ENCODE peak calls at places on chromosomes 11 and 22, in eight cellular contexts. One of them, this sample, is unnamed.

GRCh38 chr22:43561421-43562178 is 149.8 kb downstream of the MPPED1 start:
- DNase-seq in endothelial cell: no peak
- DNase-seq in HCT116: no peak
- DNase-seq in BJ: no peak
- DNase-seq in EH: no peak
- DNase-seq in GM10248: no peak
- DNase-seq in NB4: no peak
- DNase-seq in bronchial epithelial cell: no peak
- DNase-seq in this sample: peak

GRCh38 chr11:117735350-117735977 is 61.6 kb downstream of the DSCAML1 start:
- DNase-seq in endothelial cell: no peak
- DNase-seq in HCT116: no peak
- DNase-seq in BJ: no peak
- DNase-seq in EH: no peak
- DNase-seq in GM10248: no peak
- DNase-seq in NB4: no peak
- DNase-seq in bronchial epithelial cell: no peak
- DNase-seq in this sample: no peak

GRCh38 chr11:110858556-110858921 is 146.3 kb upstream of the ARHGAP20 start:
- DNase-seq in endothelial cell: no peak
- DNase-seq in HCT116: no peak
- DNase-seq in BJ: no peak
- DNase-seq in EH: no peak
- DNase-seq in GM10248: no peak
- DNase-seq in NB4: no peak
- DNase-seq in bronchial epithelial cell: peak
- DNase-seq in this sample: no peak

GRCh38 chr11:44611088-44611487 is 45.6 kb downstream of the CD82 start:
- DNase-seq in endothelial cell: no peak
- DNase-seq in HCT116: no peak
- DNase-seq in BJ: no peak
- DNase-seq in EH: peak
- DNase-seq in GM10248: no peak
- DNase-seq in NB4: no peak
- DNase-seq in bronchial epithelial cell: no peak
- DNase-seq in this sample: no peak

GRCh38 chr11:107699371-107700348 is 12.2 kb downstream of the SLN start:
- DNase-seq in endothelial cell: no peak
- DNase-seq in HCT116: no peak
- DNase-seq in BJ: no peak
- DNase-seq in EH: no peak
- DNase-seq in GM10248: no peak
- DNase-seq in NB4: no peak
- DNase-seq in bronchial epithelial cell: no peak
- DNase-seq in this sample: no peak

GRCh38 chr11:8717876-8718753 is 35.5 kb downstream of the RPL27A start:
- DNase-seq in endothelial cell: no peak
- DNase-seq in HCT116: no peak
- DNase-seq in BJ: peak
- DNase-seq in EH: peak
- DNase-seq in GM10248: peak
- DNase-seq in NB4: peak
- DNase-seq in bronchial epithelial cell: peak
- DNase-seq in this sample: no peak

GRCh38 chr11:22416462-22416861 is 78.3 kb downstream of the SLC17A6 start:
- DNase-seq in endothelial cell: no peak
- DNase-seq in HCT116: no peak
- DNase-seq in BJ: no peak
- DNase-seq in EH: no peak
- DNase-seq in GM10248: no peak
- DNase-seq in NB4: no peak
- DNase-seq in bronchial epithelial cell: peak
- DNase-seq in this sample: no peak

GRCh38 chr11:75888391-75888790 is 73.4 kb downstream of the UVRAG start:
- DNase-seq in endothelial cell: no peak
- DNase-seq in HCT116: no peak
- DNase-seq in BJ: no peak
- DNase-seq in EH: no peak
- DNase-seq in GM10248: no peak
- DNase-seq in NB4: no peak
- DNase-seq in bronchial epithelial cell: no peak
- DNase-seq in this sample: no peak

GRCh38 chr11:68933605-68934320 is 30.1 kb downstream of the IGHMBP2 start:
- DNase-seq in endothelial cell: no peak
- DNase-seq in HCT116: no peak
- DNase-seq in BJ: no peak
- DNase-seq in EH: no peak
- DNase-seq in GM10248: no peak
- DNase-seq in NB4: no peak
- DNase-seq in bronchial epithelial cell: no peak
- DNase-seq in this sample: no peak

GRCh38 chr11:75073459-75074190 is 23.1 kb downstream of the OR2AT4 start:
- DNase-seq in endothelial cell: no peak
- DNase-seq in HCT116: no peak
- DNase-seq in BJ: no peak
- DNase-seq in EH: no peak
- DNase-seq in GM10248: no peak
- DNase-seq in NB4: no peak
- DNase-seq in bronchial epithelial cell: peak
- DNase-seq in this sample: no peak

GRCh38 chr11:123616505-123617198 is 37.8 kb downstream of the SCN3B start:
- DNase-seq in endothelial cell: no peak
- DNase-seq in HCT116: no peak
- DNase-seq in BJ: no peak
- DNase-seq in EH: peak
- DNase-seq in GM10248: no peak
- DNase-seq in NB4: no peak
- DNase-seq in bronchial epithelial cell: peak
- DNase-seq in this sample: no peak

GRCh38 chr11:76786053-76787014 is 3.2 kb downstream of the TSKU start:
- DNase-seq in endothelial cell: no peak
- DNase-seq in HCT116: no peak
- DNase-seq in BJ: no peak
- DNase-seq in EH: no peak
- DNase-seq in GM10248: no peak
- DNase-seq in NB4: no peak
- DNase-seq in bronchial epithelial cell: no peak
- DNase-seq in this sample: no peak

GRCh38 chr11:78385205-78385604 is 32.4 kb downstream of the GAB2 start:
- DNase-seq in endothelial cell: no peak
- DNase-seq in HCT116: no peak
- DNase-seq in BJ: no peak
- DNase-seq in EH: no peak
- DNase-seq in GM10248: no peak
- DNase-seq in NB4: no peak
- DNase-seq in bronchial epithelial cell: no peak
- DNase-seq in this sample: no peak

GRCh38 chr22:39179401-39179827 is 26.9 kb upstream of the CBX7 start:
- DNase-seq in endothelial cell: no peak
- DNase-seq in HCT116: no peak
- DNase-seq in BJ: no peak
- DNase-seq in EH: no peak
- DNase-seq in GM10248: no peak
- DNase-seq in NB4: no peak
- DNase-seq in bronchial epithelial cell: no peak
- DNase-seq in this sample: peak

GRCh38 chr11:12266943-12267342 is 110.4 kb upstream of the PARVA start:
- DNase-seq in endothelial cell: no peak
- DNase-seq in HCT116: no peak
- DNase-seq in BJ: no peak
- DNase-seq in EH: no peak
- DNase-seq in GM10248: no peak
- DNase-seq in NB4: no peak
- DNase-seq in bronchial epithelial cell: no peak
- DNase-seq in this sample: no peak

GRCh38 chr11:68255526-68255925 is 16.2 kb downstream of the C11orf24 start:
- DNase-seq in endothelial cell: no peak
- DNase-seq in HCT116: no peak
- DNase-seq in BJ: no peak
- DNase-seq in EH: no peak
- DNase-seq in GM10248: no peak
- DNase-seq in NB4: peak
- DNase-seq in bronchial epithelial cell: no peak
- DNase-seq in this sample: no peak

GRCh38 chr11:72225411-72225951 is 914 bp downstream of the INPPL1 start:
- DNase-seq in endothelial cell: no peak
- DNase-seq in HCT116: no peak
- DNase-seq in BJ: no peak
- DNase-seq in EH: peak
- DNase-seq in GM10248: peak
- DNase-seq in NB4: peak
- DNase-seq in bronchial epithelial cell: no peak
- DNase-seq in this sample: no peak

GRCh38 chr11:60994450-60995135 is 23.1 kb downstream of the CD6 start:
- DNase-seq in endothelial cell: no peak
- DNase-seq in HCT116: no peak
- DNase-seq in BJ: no peak
- DNase-seq in EH: no peak
- DNase-seq in GM10248: no peak
- DNase-seq in NB4: no peak
- DNase-seq in bronchial epithelial cell: no peak
- DNase-seq in this sample: no peak

GRCh38 chr11:49995559-49995958 is 13.2 kb upstream of the OR4C12 start:
- DNase-seq in endothelial cell: peak
- DNase-seq in HCT116: peak
- DNase-seq in BJ: no peak
- DNase-seq in EH: peak
- DNase-seq in GM10248: no peak
- DNase-seq in NB4: peak
- DNase-seq in bronchial epithelial cell: peak
- DNase-seq in this sample: peak

GRCh38 chr11:126647735-126648134 is 292.2 kb downstream of the ST3GAL4 start:
- DNase-seq in endothelial cell: no peak
- DNase-seq in HCT116: peak
- DNase-seq in BJ: peak
- DNase-seq in EH: peak
- DNase-seq in GM10248: no peak
- DNase-seq in NB4: no peak
- DNase-seq in bronchial epithelial cell: peak
- DNase-seq in this sample: no peak

GRCh38 chr22:49934891-49935557 is 16.6 kb downstream of the CRELD2 start:
- DNase-seq in endothelial cell: peak
- DNase-seq in HCT116: no peak
- DNase-seq in BJ: no peak
- DNase-seq in EH: peak
- DNase-seq in GM10248: peak
- DNase-seq in NB4: peak
- DNase-seq in bronchial epithelial cell: no peak
- DNase-seq in this sample: no peak

GRCh38 chr11:131854391-131854790 is 484.0 kb downstream of the NTM start:
- DNase-seq in endothelial cell: no peak
- DNase-seq in HCT116: no peak
- DNase-seq in BJ: no peak
- DNase-seq in EH: no peak
- DNase-seq in GM10248: no peak
- DNase-seq in NB4: no peak
- DNase-seq in bronchial epithelial cell: no peak
- DNase-seq in this sample: no peak

GRCh38 chr11:27319065-27319464 is 44.0 kb downstream of the CCDC34 start:
- DNase-seq in endothelial cell: no peak
- DNase-seq in HCT116: peak
- DNase-seq in BJ: peak
- DNase-seq in EH: peak
- DNase-seq in GM10248: peak
- DNase-seq in NB4: no peak
- DNase-seq in bronchial epithelial cell: peak
- DNase-seq in this sample: no peak

GRCh38 chr11:96338910-96339703 is 3.9 kb downstream of the MAML2 start:
- DNase-seq in endothelial cell: no peak
- DNase-seq in HCT116: no peak
- DNase-seq in BJ: no peak
- DNase-seq in EH: peak
- DNase-seq in GM10248: peak
- DNase-seq in NB4: peak
- DNase-seq in bronchial epithelial cell: peak
- DNase-seq in this sample: no peak

GRCh38 chr11:7904910-7905309 is 26.2 kb downstream of the OR10A6 start:
- DNase-seq in endothelial cell: no peak
- DNase-seq in HCT116: no peak
- DNase-seq in BJ: no peak
- DNase-seq in EH: peak
- DNase-seq in GM10248: no peak
- DNase-seq in NB4: no peak
- DNase-seq in bronchial epithelial cell: peak
- DNase-seq in this sample: no peak

GRCh38 chr11:1970956-1971355 is 23.8 kb downstream of the MRPL23 start:
- DNase-seq in endothelial cell: no peak
- DNase-seq in HCT116: no peak
- DNase-seq in BJ: no peak
- DNase-seq in EH: no peak
- DNase-seq in GM10248: no peak
- DNase-seq in NB4: no peak
- DNase-seq in bronchial epithelial cell: no peak
- DNase-seq in this sample: no peak

GRCh38 chr22:23058481-23059336 is 11.6 kb upstream of the GNAZ start:
- DNase-seq in endothelial cell: no peak
- DNase-seq in HCT116: no peak
- DNase-seq in BJ: no peak
- DNase-seq in EH: no peak
- DNase-seq in GM10248: no peak
- DNase-seq in NB4: no peak
- DNase-seq in bronchial epithelial cell: no peak
- DNase-seq in this sample: no peak

GRCh38 chr11:18633256-18634139 is 644 bp downstream of the SPTY2D1 start:
- DNase-seq in endothelial cell: no peak
- DNase-seq in HCT116: no peak
- DNase-seq in BJ: no peak
- DNase-seq in EH: peak
- DNase-seq in GM10248: peak
- DNase-seq in NB4: peak
- DNase-seq in bronchial epithelial cell: no peak
- DNase-seq in this sample: no peak

GRCh38 chr11:42766191-42766590 is 545.6 kb upstream of the API5 start:
- DNase-seq in endothelial cell: no peak
- DNase-seq in HCT116: no peak
- DNase-seq in BJ: no peak
- DNase-seq in EH: no peak
- DNase-seq in GM10248: no peak
- DNase-seq in NB4: no peak
- DNase-seq in bronchial epithelial cell: no peak
- DNase-seq in this sample: no peak

GRCh38 chr11:15145151-15145550 is 30.4 kb downstream of the INSC start:
- DNase-seq in endothelial cell: no peak
- DNase-seq in HCT116: no peak
- DNase-seq in BJ: no peak
- DNase-seq in EH: no peak
- DNase-seq in GM10248: no peak
- DNase-seq in NB4: no peak
- DNase-seq in bronchial epithelial cell: no peak
- DNase-seq in this sample: no peak